ENCODE peak calls at places on chromosomes 3 and 15, in nine cellular contexts. F is mammary epithelial cell, P is fibroblast of lung, W is ovary, R is esophagus squamous epithelium, S is PC-3, J is epithelial cell of esophagus, B is Panc1, I is Peyer's patch. L is an unnamed sample.

GRCh38 chr3:130442284-130442683 is 74.7 kb upstream of the COL6A6 start:
- DNase-seq in W (no peak), F (no peak), S (no peak), I (no peak), R (no peak), J (no peak), P (no peak), B (no peak), L (no peak)

GRCh38 chr15:78266229-78266628 is 1.9 kb downstream of the DNAJA4 start:
- DNase-seq in W (no peak), B (no peak), I (no peak), J (peak; percentile 64), P (no peak), S (no peak), R (no peak), F (no peak), L (no peak)

GRCh38 chr3:127136024-127136600 is 56.8 kb upstream of the PRR23E start:
- DNase-seq in S (no peak), F (no peak), I (no peak), B (no peak), R (no peak), W (no peak), J (no peak), P (no peak), L (no peak)

GRCh38 chr3:23685484-23686258 is 120.1 kb upstream of the UBE2E1 start:
- DNase-seq in J (peak; percentile 99), S (peak; percentile 100), B (peak; percentile 94), R (peak; percentile 5), I (peak; percentile 24), W (peak; percentile 55), P (peak; percentile 98), F (peak; percentile 100), L (peak; percentile 92)

GRCh38 chr3:148211725-148212124 is 486.0 kb upstream of the AGTR1 start:
- DNase-seq in J (peak; percentile 45), F (peak; percentile 64), P (peak; percentile 53), B (no peak), R (no peak), I (no peak), W (no peak), S (peak; percentile 29), L (no peak)

GRCh38 chr3:178719036-178719635 is 182.9 kb downstream of the KCNMB2 start:
- DNase-seq in J (peak; percentile 63), W (no peak), B (no peak), P (no peak), F (no peak), S (no peak), R (no peak), I (no peak), L (no peak)

GRCh38 chr3:129867506-129868124 is 25.9 kb downstream of the TMCC1 start:
- DNase-seq in I (no peak), B (no peak), R (no peak), S (no peak), F (no peak), W (no peak), J (no peak), P (no peak), L (no peak)

GRCh38 chr3:112365636-112366035 is 32.7 kb downstream of the CD200 start:
- DNase-seq in F (peak; percentile 80), W (no peak), J (peak; percentile 72), I (no peak), B (no peak), P (peak; percentile 60), S (no peak), R (no peak), L (no peak)

GRCh38 chr3:43624619-43625305 is 3.0 kb upstream of the ANO10 start:
- DNase-seq in R (no peak), J (peak; percentile 38), P (no peak), S (no peak), F (peak; percentile 3), W (no peak), I (no peak), B (no peak), L (no peak)

GRCh38 chr3:172135185-172135584 is 95.8 kb downstream of the FNDC3B start:
- DNase-seq in P (no peak), S (no peak), W (no peak), F (no peak), R (no peak), I (no peak), J (no peak), B (no peak), L (no peak)

GRCh38 chr3:81823882-81824395 is 62.5 kb upstream of the GBE1 start:
- DNase-seq in J (no peak), P (peak; percentile 12), I (no peak), B (no peak), S (no peak), F (no peak), W (no peak), R (no peak), L (no peak)

GRCh38 chr3:107394502-107394901 is 17.3 kb downstream of the CCDC54 start:
- DNase-seq in J (peak; percentile 77), I (no peak), F (peak; percentile 29), P (no peak), W (no peak), R (no peak), B (no peak), S (peak; percentile 53), L (no peak)

GRCh38 chr3:77328631-77329030 is 288.7 kb downstream of the ROBO2 start:
- DNase-seq in F (no peak), S (no peak), J (no peak), I (no peak), R (no peak), B (no peak), P (peak; percentile 18), W (no peak), L (no peak)

GRCh38 chr3:18390024-18390660 is 35.0 kb downstream of the SATB1 start:
- DNase-seq in W (no peak), S (no peak), I (no peak), J (no peak), P (no peak), B (no peak), F (no peak), R (no peak), L (no peak)

GRCh38 chr3:102016417-102016816 is 167.1 kb downstream of the NFKBIZ start:
- DNase-seq in S (no peak), B (no peak), J (no peak), F (no peak), W (no peak), P (no peak), R (no peak), I (no peak), L (no peak)

GRCh38 chr3:93961026-93961425 is 12.7 kb downstream of the PROS1 start:
- DNase-seq in I (no peak), F (no peak), R (no peak), J (no peak), W (no peak), B (no peak), S (no peak), P (no peak), L (no peak)

GRCh38 chr3:122078235-122078935 is 23.2 kb downstream of the CD86 start:
- DNase-seq in F (no peak), J (no peak), I (no peak), B (no peak), P (no peak), R (no peak), S (no peak), W (no peak), L (no peak)

GRCh38 chr15:38868326-38869114 is 303.9 kb upstream of the RASGRP1 start:
- DNase-seq in R (no peak), J (peak; percentile 96), F (peak; percentile 93), I (no peak), S (peak; percentile 95), W (no peak), P (peak; percentile 82), B (peak; percentile 87), L (peak; percentile 74)

GRCh38 chr15:37900286-37901221 is 33.9 kb upstream of the TMCO5A start:
- DNase-seq in P (peak; percentile 64), F (peak; percentile 31), S (peak; percentile 87), R (no peak), B (no peak), I (no peak), W (no peak), J (peak; percentile 69), L (peak; percentile 59)

GRCh38 chr3:188635258-188636038 is 481.5 kb downstream of the LPP start:
- DNase-seq in I (no peak), B (no peak), P (peak; percentile 81), W (no peak), J (peak; percentile 29), F (no peak), S (peak; percentile 68), R (no peak), L (no peak)
- H3K4me3 ChIP-seq in I (no peak overlapping the region), B (no peak overlapping the region), P (no peak overlapping the region), W (no peak overlapping the region), J (no peak overlapping the region), F (no peak overlapping the region), S (no peak overlapping the region), R (no peak overlapping the region), L (no peak overlapping the region)

GRCh38 chr3:149989307-149989706 is 18.6 kb upstream of the PFN2 start:
- DNase-seq in I (no peak), S (no peak), W (no peak), B (no peak), J (no peak), P (no peak), F (no peak), R (no peak), L (no peak)

GRCh38 chr3:149990423-149990953 is 19.8 kb upstream of the PFN2 start:
- DNase-seq in B (no peak), I (no peak), J (no peak), R (no peak), F (no peak), S (no peak), W (no peak), P (peak; percentile 18), L (peak; percentile 49)

GRCh38 chr3:149992416-149993058 is 21.8 kb upstream of the PFN2 start:
- DNase-seq in J (no peak), R (no peak), I (no peak), B (no peak), S (no peak), W (no peak), F (no peak), P (no peak), L (no peak)
- TF ChIP-seq CTCF in J (no peak), R (no peak), I (no peak), B (no peak), S (no peak), W (no peak), F (no peak), P (no peak), L (no peak)

GRCh38 chr15:52294881-52295420 is 653 bp downstream of the MYO5C start:
- DNase-seq in J (no peak), B (no peak), S (peak; percentile 4), F (no peak), P (no peak), W (no peak), R (no peak), I (no peak), L (no peak)
- H3K4me3 ChIP-seq in J (peak overlapping the region; percentile 44), B (peak overlapping the region; percentile 53), S (peak overlapping the region; percentile 90), F (peak overlapping the region; percentile 57), P (peak overlapping the region; percentile 22), W (peak overlapping the region; percentile 35), R (peak overlapping the region; percentile 77), I (peak overlapping the region; percentile 78), L (no peak overlapping the region)

DNA sequence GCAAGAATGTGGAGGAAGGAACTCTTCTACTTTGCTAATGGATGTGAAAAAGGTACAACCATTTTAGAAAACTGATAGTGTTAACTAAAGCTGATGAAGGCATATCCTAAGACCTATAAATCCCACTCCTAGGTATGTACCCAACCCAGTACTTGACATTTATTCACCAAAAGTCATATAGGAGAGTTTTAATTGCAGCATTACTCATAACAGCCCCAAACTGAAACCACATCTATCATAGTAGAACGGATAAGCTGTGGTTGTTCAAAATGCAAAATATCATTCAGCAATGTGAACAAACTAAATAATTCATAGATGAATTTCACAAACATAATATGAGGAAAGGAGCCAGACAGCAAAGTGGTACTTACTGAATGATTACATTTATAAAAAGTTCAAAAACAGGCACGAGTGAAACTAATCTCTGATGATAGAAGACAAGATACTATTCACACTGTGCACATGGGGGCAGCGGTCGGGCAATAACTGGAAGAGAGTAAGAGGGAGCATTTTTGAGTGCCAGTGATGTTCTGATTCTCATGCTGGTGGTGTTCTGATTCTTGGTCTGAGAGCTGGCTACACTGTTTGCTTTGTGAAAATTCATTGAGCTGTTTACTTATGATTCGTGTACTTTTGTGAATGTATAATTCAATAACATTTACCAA is 34.3 kb downstream of the GOLIM4 start:
- DNase-seq in I (no peak), B (no peak), F (no peak), W (no peak), S (peak; percentile 28), J (no peak), P (peak; percentile 30), R (no peak), L (no peak)
- TF ChIP-seq CTCF in I (no peak), B (peak; percentile 20), F (no peak), W (no peak), S (peak; percentile 51), J (no peak), P (no peak), R (no peak), L (no peak)

L was measured in AG04449.